ENCODE peak calls at places on chromosomes 16 and 17, in four cellular contexts. H is H1, R is GM12878, E is HepG2. X is an unnamed sample.

GRCh38 chr16:57601801-57602478 is 26.5 kb upstream of the ADGRG1 start:
- DNase-seq in R (peak), E (no peak), H (no peak), X (no peak)

GRCh38 chr17:70961341-70961740 is 792.0 kb downstream of the KCNJ2 start:
- DNase-seq in E (no peak), H (no peak), R (no peak), X (no peak)

GRCh38 chr16:3490911-3491629 is 4.2 kb downstream of the C16orf90 start:
- DNase-seq in E (peak), R (no peak), H (no peak), X (no peak)

GRCh38 chr17:60134396-60135159 is 15.2 kb upstream of the CA4 start:
- DNase-seq in E (no peak), H (no peak), R (no peak), X (no peak)

GRCh38 chr17:3524024-3524423 is 33.6 kb downstream of the TRPV3 start:
- DNase-seq in H (no peak), R (no peak), E (no peak), X (no peak)

GRCh38 chr16:54935411-54936085 is 4.9 kb downstream of the IRX5 start:
- DNase-seq in H (no peak), E (no peak), R (no peak), X (no peak)

GRCh38 chr16:75023019-75023418 is 24.2 kb downstream of the ZNRF1 start:
- DNase-seq in R (no peak), H (no peak), E (no peak), X (no peak)

GRCh38 chr16:67668495-67669157 is 2.0 kb downstream of the C16orf86 start:
- DNase-seq in R (no peak), E (no peak), H (no peak), X (no peak)

GRCh38 chr17:81546906-81547613 is 5.1 kb downstream of the FAAP100 start:
- DNase-seq in R (no peak), H (no peak), E (no peak), X (no peak)

GRCh38 chr16:83552193-83552592 is 255.6 kb upstream of the HSBP1 start:
- DNase-seq in E (no peak), H (no peak), R (no peak), X (no peak)

GRCh38 chr17:12940699-12941098 is 77.1 kb downstream of the ELAC2 start:
- DNase-seq in R (no peak), H (no peak), E (no peak), X (no peak)

GRCh38 chr17:43974541-43975315 is 21.0 kb upstream of the PYY start:
- DNase-seq in R (no peak), H (no peak), E (no peak), X (no peak)

GRCh38 chr16:47499700-47500264 is 38.7 kb downstream of the PHKB start:
- DNase-seq in R (no peak), E (peak), H (no peak), X (no peak)

GRCh38 chr17:7650509-7651096 is at the start of gene ATP1B2:
- DNase-seq in R (no peak), H (peak), E (peak), X (peak)

GRCh38 chr16:65725156-65725845 is 603.4 kb upstream of the CDH11 start:
- DNase-seq in H (no peak), R (no peak), E (no peak), X (no peak)

GRCh38 chr16:11329080-11329491 is 16.2 kb upstream of the RMI2 start:
- DNase-seq in E (no peak), H (no peak), R (peak), X (no peak)

GRCh38 chr17:19338031-19338990 is 24.2 kb downstream of the B9D1 start:
- DNase-seq in R (no peak), H (peak), E (peak), X (no peak)

GRCh38 chr17:39178516-39178915 is 12.6 kb upstream of the ARL5C start:
- DNase-seq in E (no peak), H (no peak), R (no peak), X (no peak)

GRCh38 chr17:559699-560378 is 154.8 kb downstream of the VPS53 start:
- DNase-seq in H (no peak), E (no peak), R (no peak), X (no peak)

GRCh38 chr16:28529124-28529523 is 9.7 kb downstream of the NUPR1 start:
- DNase-seq in R (no peak), H (no peak), E (no peak), X (no peak)

GRCh38 chr17:83148317-83149044 is 69.1 kb downstream of the METRNL start:
- DNase-seq in R (no peak), H (no peak), E (no peak), X (no peak)

GRCh38 chr16:59296002-59296401 is 561.9 kb upstream of the GOT2 start:
- DNase-seq in H (no peak), E (no peak), R (no peak), X (no peak)

GRCh38 chr17:42553866-42554249 is 1.1 kb downstream of the HSD17B1 start:
- DNase-seq in H (no peak), R (no peak), E (no peak), X (no peak)

GRCh38 chr17:34997355-34997862 is 17.1 kb downstream of the LIG3 start:
- DNase-seq in E (no peak), H (no peak), R (no peak), X (no peak)

GRCh38 chr17:61789872-61790271 is 73.5 kb downstream of the BRIP1 start:
- DNase-seq in E (no peak), H (no peak), R (no peak), X (no peak)

GRCh38 chr17:5033352-5034015 is 1.7 kb downstream of the SLC52A1 start:
- DNase-seq in H (no peak), R (no peak), E (no peak), X (no peak)

GRCh38 chr17:16215002-16215272 is 397 bp downstream of the NCOR1 start:
- DNase-seq in H (no peak), R (no peak), E (peak), X (peak)

GRCh38 chr17:18027280-18027679 is 11.7 kb downstream of the ATPAF2 start:
- DNase-seq in R (no peak), E (no peak), H (no peak), X (no peak)

GRCh38 chr17:18025596-18026407 is 13.2 kb downstream of the ATPAF2 start:
- DNase-seq in H (no peak), E (no peak), R (no peak), X (no peak)

GRCh38 chr17:18028114-18028513 is 10.9 kb downstream of the ATPAF2 start:
- DNase-seq in E (no peak), H (no peak), R (no peak), X (no peak)

GRCh38 chr17:18028684-18029540 is 10.1 kb downstream of the ATPAF2 start:
- DNase-seq in H (no peak), E (no peak), R (no peak), X (no peak)

GRCh38 chr17:18026408-18026776 is 12.6 kb downstream of the ATPAF2 start:
- DNase-seq in H (no peak), E (no peak), R (no peak), X (no peak)
- TF ChIP-seq SUZ12 in H (no peak), E (no peak), R (no peak), X (no peak)

GRCh38 chr16:81808933-81809480 is 29.9 kb downstream of the PLCG2 start:
- DNase-seq in H (no peak), E (peak), R (peak), X (no peak)
- H3K9ac ChIP-seq in H (no peak), E (no peak), R (peak), X (no peak)

DNA sequence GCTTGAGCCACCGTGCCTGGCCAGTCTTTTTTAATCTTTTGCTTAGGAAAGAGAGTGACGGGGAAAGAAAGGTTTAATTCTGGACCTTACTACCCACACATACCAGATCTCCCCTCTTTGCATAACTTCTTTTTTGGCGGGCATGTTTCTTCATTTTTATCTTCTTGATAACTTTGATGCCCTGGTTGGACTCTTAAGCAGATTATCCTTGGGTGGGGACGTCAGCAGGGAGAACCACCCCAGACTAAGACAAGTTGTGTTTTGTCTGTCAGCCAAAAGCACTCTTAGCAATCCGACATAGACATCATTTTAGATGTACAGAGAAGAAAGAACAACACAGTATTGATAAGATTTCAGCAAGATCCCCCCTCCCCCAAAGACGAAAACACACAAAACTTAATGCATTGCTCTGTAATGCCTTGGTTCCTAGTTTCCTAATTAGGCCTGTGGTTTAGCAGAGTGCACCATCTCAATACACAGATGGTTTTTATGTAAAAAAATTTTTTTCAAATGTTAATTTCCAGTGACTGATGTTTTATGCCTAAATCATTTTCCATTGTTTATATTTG is 99.9 kb downstream of the MSI2 start:
- DNase-seq in H (no peak), E (no peak), R (no peak), X (no peak)
- TF ChIP-seq SUZ12 in H (no peak), E (no peak), R (no peak), X (no peak)

GRCh38 chr17:78324391-78325075 is 35.3 kb downstream of the SOCS3 start:
- DNase-seq in H (no peak), R (no peak), E (no peak), X (no peak)

GRCh38 chr17:78327880-78328279 is 32.0 kb downstream of the SOCS3 start:
- DNase-seq in R (no peak), H (no peak), E (no peak), X (no peak)

GRCh38 chr17:78322858-78323455 is 36.9 kb downstream of the SOCS3 start:
- DNase-seq in E (no peak), R (no peak), H (no peak), X (no peak)

GRCh38 chr17:78323821-78324390 is 36.0 kb downstream of the SOCS3 start:
- DNase-seq in R (no peak), E (no peak), H (no peak), X (no peak)

DNA sequence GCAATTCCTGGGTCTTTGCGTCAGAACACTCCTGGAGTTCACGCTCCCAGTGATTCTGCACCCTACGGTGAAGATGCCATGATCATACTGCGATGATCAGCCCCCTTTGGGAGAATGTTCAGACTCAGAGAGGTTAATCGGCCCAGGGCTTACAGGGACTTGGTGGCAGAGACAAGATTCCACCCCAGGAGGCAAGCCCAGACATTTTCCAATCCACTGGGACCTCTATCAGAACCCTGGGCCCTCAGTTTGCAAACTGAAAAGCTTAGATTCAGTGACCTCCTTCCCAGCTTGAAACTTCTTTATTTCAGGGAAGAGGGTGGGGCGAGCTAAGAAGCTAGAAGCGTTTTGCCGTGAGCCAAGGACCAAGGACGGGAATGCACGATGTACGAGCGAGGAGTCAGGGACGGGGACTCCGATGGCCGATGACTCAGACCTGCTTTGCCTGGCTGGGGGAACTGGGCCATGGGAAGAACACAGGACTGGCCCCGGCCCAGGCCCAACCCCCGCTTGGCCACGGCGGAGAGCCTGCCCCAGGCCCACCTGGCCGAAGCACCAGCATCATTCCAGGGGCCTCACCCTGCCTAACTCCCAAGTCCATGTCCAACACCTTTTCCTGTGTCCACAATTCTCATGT is 34.7 kb downstream of the SOCS3 start:
- DNase-seq in R (no peak), H (no peak), E (no peak), X (no peak)
- H3K9ac ChIP-seq in R (no peak), H (no peak), E (no peak), X (peak)

DNA sequence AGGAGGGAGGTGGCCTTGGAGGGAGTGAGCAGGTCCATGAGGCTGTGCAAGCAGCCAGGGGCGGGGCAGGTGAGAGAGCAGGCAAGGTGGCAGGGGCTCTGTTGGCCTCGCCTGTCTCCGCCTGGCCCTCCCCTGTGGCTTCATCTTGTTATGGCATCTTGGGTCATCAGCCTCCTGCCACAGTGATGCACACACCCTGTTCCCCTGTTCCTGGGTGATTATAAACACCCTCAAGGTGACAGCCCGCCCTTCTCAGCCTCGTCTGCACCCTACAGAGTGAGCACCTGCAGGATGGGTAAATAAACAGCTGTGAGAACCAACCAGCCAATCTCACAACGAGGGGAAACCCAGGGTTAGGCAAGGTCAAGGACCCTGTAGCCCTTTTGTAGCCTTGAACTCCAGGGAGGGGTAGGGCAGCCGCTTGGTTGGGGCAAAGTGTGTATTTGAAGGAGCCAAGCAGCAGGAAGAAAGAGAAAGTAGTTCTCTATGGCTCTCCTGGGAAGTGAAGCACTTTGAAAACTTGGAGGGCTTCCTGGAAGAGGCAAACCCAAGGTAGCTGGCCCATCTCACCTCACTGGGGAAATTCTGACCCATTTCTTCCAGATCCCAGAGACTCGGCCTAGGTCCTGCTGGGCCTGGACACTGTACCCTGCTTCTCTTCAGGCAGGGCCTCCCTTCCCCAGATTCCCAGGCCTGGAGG is 60.6 kb downstream of the NT5M start:
- DNase-seq in E (no peak), H (no peak), R (no peak), X (no peak)
- TF ChIP-seq SUZ12 in E (no peak), H (no peak), R (no peak), X (no peak)

GRCh38 chr16:81693047-81693446 is 86.0 kb upstream of the PLCG2 start:
- DNase-seq in E (no peak), H (no peak), R (no peak), X (no peak)
- H3K9ac ChIP-seq in E (no peak), H (no peak), R (no peak), X (no peak)

GRCh38 chr16:19375561-19376158 is 42.0 kb upstream of the TMC5 start:
- DNase-seq in E (peak), R (peak), H (peak), X (peak)
- TF ChIP-seq SUZ12 in E (no peak), R (no peak), H (no peak), X (no peak)

GRCh38 chr16:531494-532125 is 4.1 kb downstream of the CAPN15 start:
- DNase-seq in R (no peak), E (no peak), H (no peak), X (no peak)

GRCh38 chr16:528111-529011 is 849 bp downstream of the CAPN15 start:
- DNase-seq in R (no peak), H (no peak), E (no peak), X (no peak)

GRCh38 chr16:530111-530817 is 2.8 kb downstream of the CAPN15 start:
- DNase-seq in H (no peak), E (no peak), R (no peak), X (no peak)

GRCh38 chr16:527015-527903 is at the start of gene CAPN15:
- DNase-seq in H (no peak), R (peak), E (peak), X (peak)

DNA sequence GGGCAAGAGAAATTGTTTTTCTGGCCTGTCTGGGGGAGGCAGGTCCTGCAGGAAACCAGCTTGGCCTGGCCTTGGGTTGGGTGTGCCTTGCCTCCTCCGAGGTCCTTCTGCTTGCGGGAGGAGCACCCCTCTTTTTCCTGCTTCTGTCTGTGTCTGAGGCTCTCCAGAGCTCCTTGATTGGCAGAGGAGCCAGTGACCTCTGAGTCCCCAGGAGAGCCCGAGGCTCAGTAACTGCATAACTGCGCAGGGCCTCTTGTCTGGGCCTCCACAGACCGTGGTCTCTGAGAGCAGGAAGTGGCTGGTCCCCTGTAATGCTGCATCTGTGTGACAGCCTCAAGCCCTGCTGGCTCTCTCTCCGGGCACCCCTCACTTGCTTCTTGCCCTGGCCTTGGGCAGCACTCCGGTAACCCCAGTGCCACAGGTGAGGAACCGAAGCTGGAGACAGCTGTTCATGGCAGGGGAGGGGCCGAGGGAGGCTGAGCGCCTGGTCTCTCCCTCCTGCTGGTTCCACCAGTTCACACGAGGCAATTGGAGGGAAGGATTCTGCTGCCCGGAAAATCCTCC is 1.6 kb downstream of the CAPN15 start:
- DNase-seq in E (no peak), R (no peak), H (no peak), X (no peak)
- H3K9ac ChIP-seq in E (peak), R (peak), H (no peak), X (peak)

DNA sequence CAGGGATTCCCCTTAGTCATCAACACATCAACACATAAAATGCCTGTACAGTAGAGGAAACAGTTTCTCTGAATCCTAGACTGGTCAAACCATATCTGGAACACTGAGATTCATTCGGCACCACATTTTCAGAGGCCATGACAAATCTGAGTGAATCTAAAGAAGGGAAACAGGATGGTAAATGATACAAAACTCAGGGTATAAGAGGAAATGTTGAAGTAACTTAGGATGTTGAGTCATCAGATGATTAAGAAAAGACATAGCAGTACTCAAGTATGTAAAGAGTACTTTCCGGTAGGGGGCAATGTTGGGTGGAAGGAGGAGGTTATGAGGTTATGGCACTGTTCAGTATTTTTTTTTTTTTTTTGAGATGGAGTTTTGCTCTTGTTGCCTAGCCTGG is 358.5 kb upstream of the PMFBP1 start:
- DNase-seq in H (no peak), R (no peak), E (no peak), X (no peak)
- TF ChIP-seq SUZ12 in H (no peak), R (no peak), E (no peak), X (no peak)

X was measured in NT2/D1.